ENCODE peak calls at places on chromosomes 16 and 17, in nine cellular contexts. X is AG04450, F is heart left ventricle, B is left ventricle myocardium inferior, M is AG10803, W is brain microvascular endothelial cell, K is Peyer's patch, V is epithelial cell of proximal tubule, D is HL-60. Q is an unnamed sample.

GRCh38 chr16:72285324-72285723 is 113.4 kb upstream of the PMFBP1 start:
- DNase-seq in X (no peak), F (no peak), B (no peak), M (no peak), W (no peak), K (no peak), V (no peak), D (no peak), Q (no peak)

GRCh38 chr17:73151888-73152633 is 12.7 kb upstream of the SSTR2 start:
- DNase-seq in X (no peak), F (no peak), B (no peak), M (no peak), W (no peak), K (no peak), V (peak; percentile 18), D (no peak), Q (no peak)

GRCh38 chr16:23962001-23962400 is 126.2 kb downstream of the PRKCB start:
- DNase-seq in X (no peak), F (no peak), B (no peak), M (no peak), W (no peak), K (no peak), V (no peak), D (no peak), Q (no peak)

GRCh38 chr16:73288435-73288834 is 240.5 kb upstream of the ZFHX3 start:
- DNase-seq in X (no peak), F (no peak), B (no peak), M (no peak), W (no peak), K (no peak), V (no peak), D (no peak), Q (no peak)

GRCh38 chr17:61279476-61280145 is 120.0 kb upstream of the TBX2 start:
- DNase-seq in X (no peak), F (no peak), B (no peak), M (peak; percentile 36), W (no peak), K (no peak), V (no peak), D (no peak), Q (no peak)

GRCh38 chr16:4103741-4104140 is 12.5 kb downstream of the ADCY9 start:
- DNase-seq in X (no peak), F (no peak), B (no peak), M (no peak), W (no peak), K (no peak), V (no peak), D (no peak), Q (no peak)

GRCh38 chr16:17921357-17921978 is 415.1 kb downstream of the NPIPA8 start:
- DNase-seq in X (no peak), F (no peak), B (no peak), M (peak; percentile 12), W (no peak), K (peak; percentile 64), V (no peak), D (peak; percentile 13), Q (peak; percentile 33)

GRCh38 chr16:23990507-23990906 is 154.7 kb downstream of the PRKCB start:
- DNase-seq in X (no peak), F (no peak), B (no peak), M (no peak), W (no peak), K (no peak), V (no peak), D (no peak), Q (no peak)

GRCh38 chr16:50260206-50261159 is 5.9 kb upstream of the ADCY7 start:
- DNase-seq in X (no peak), F (peak; percentile 37), B (no peak), M (no peak), W (no peak), K (peak; percentile 23), V (no peak), D (no peak), Q (no peak)

GRCh38 chr16:89623511-89624232 is 10.2 kb downstream of the DPEP1 start:
- DNase-seq in X (no peak), F (no peak), B (no peak), M (peak; percentile 37), W (peak; percentile 16), K (no peak), V (no peak), D (no peak), Q (no peak)

GRCh38 chr16:83954577-83955016 is 1.6 kb downstream of the OSGIN1 start:
- DNase-seq in X (no peak), F (peak; percentile 59), B (peak; percentile 41), M (peak; percentile 65), W (peak; percentile 64), K (peak; percentile 78), V (no peak), D (peak; percentile 37), Q (no peak)

GRCh38 chr17:6069611-6070279 is 434 bp upstream of the WSCD1 start:
- DNase-seq in X (no peak), F (no peak), B (no peak), M (no peak), W (no peak), K (no peak), V (no peak), D (no peak), Q (no peak)

GRCh38 chr16:31201511-31202401 is 804 bp downstream of the PYCARD start:
- DNase-seq in X (no peak), F (peak; percentile 79), B (peak; percentile 35), M (no peak), W (no peak), K (peak; percentile 84), V (no peak), D (no peak), Q (no peak)

DNA sequence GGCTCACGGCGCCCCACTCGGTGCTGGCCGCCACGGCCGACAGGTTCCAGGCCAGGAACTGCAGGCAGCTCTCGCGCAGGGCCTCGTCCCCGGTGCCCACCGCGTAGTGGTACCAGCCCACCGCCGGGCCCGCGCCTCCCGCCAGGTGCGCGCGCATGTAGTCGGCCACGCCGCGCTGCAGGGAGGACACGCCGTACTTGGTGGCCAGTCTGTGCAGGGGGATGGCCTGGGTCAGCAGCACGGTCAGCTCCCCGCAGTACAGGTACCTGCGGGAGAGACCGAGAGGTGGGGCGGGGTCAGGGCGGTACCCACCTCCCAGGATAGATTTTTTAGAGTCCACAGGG is 4.2 kb downstream of the BTBD17 start:
- DNase-seq in X (no peak), F (no peak), B (no peak), M (no peak), W (no peak), K (no peak), V (no peak), D (no peak), Q (no peak)
- H3K4me3 ChIP-seq in X (no peak overlapping the region), F (peak overlapping the region; percentile 38), B (peak overlapping the region; percentile 57), M (no peak overlapping the region), W (no peak overlapping the region), K (no peak overlapping the region), V (no peak overlapping the region), D (no peak overlapping the region), Q (no peak overlapping the region)

DNA sequence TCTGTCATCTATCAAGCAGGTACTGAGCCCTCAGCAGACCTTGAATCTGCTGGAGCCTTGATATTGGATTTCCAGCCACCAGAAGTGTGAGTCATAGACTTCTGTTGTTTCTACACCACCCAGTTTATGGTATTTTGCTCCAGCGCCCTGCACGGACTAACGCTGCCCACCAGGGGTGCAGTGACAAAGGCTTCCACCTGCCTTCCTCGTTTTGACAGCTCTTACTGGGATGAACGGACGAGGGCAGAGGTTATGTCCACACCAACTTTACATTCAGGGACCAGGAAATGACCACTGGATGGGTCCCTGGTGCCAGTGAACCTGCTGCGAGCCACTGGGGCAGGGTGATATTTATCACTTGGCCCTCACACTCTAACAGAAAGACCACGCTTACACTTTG is 66.6 kb upstream of the CBX4 start:
- DNase-seq in X (no peak), F (no peak), B (no peak), M (no peak), W (peak; percentile 39), K (no peak), V (no peak), D (no peak), Q (no peak)
- TF ChIP-seq CTCF in X (peak; percentile 25), F (no peak), B (no peak), M (no peak), W (peak; percentile 38), K (no peak), V (peak; percentile 18), D (no peak), Q (no peak)

GRCh38 chr17:66676421-66676820 is 158.5 kb upstream of the CACNG5 start:
- DNase-seq in X (no peak), F (no peak), B (no peak), M (no peak), W (no peak), K (peak; percentile 83), V (no peak), D (no peak), Q (no peak)

GRCh38 chr17:66675273-66675990 is 159.5 kb upstream of the CACNG5 start:
- DNase-seq in X (no peak), F (no peak), B (no peak), M (no peak), W (no peak), K (no peak), V (no peak), D (no peak), Q (no peak)

GRCh38 chr17:66678061-66678460 is 156.9 kb upstream of the CACNG5 start:
- DNase-seq in X (no peak), F (no peak), B (no peak), M (no peak), W (no peak), K (no peak), V (no peak), D (no peak), Q (no peak)

GRCh38 chr17:66677201-66677981 is 157.5 kb upstream of the CACNG5 start:
- DNase-seq in X (peak; percentile 70), F (no peak), B (no peak), M (peak; percentile 92), W (peak; percentile 69), K (no peak), V (no peak), D (no peak), Q (no peak)

GRCh38 chr17:66675991-66676371 is 158.9 kb upstream of the CACNG5 start:
- DNase-seq in X (no peak), F (no peak), B (no peak), M (no peak), W (no peak), K (no peak), V (no peak), D (no peak), Q (no peak)
- H3K4me3 ChIP-seq in X (no peak overlapping the region), F (no peak overlapping the region), B (no peak overlapping the region), M (no peak overlapping the region), W (no peak overlapping the region), K (no peak overlapping the region), V (no peak overlapping the region), D (no peak overlapping the region), Q (no peak overlapping the region)

DNA sequence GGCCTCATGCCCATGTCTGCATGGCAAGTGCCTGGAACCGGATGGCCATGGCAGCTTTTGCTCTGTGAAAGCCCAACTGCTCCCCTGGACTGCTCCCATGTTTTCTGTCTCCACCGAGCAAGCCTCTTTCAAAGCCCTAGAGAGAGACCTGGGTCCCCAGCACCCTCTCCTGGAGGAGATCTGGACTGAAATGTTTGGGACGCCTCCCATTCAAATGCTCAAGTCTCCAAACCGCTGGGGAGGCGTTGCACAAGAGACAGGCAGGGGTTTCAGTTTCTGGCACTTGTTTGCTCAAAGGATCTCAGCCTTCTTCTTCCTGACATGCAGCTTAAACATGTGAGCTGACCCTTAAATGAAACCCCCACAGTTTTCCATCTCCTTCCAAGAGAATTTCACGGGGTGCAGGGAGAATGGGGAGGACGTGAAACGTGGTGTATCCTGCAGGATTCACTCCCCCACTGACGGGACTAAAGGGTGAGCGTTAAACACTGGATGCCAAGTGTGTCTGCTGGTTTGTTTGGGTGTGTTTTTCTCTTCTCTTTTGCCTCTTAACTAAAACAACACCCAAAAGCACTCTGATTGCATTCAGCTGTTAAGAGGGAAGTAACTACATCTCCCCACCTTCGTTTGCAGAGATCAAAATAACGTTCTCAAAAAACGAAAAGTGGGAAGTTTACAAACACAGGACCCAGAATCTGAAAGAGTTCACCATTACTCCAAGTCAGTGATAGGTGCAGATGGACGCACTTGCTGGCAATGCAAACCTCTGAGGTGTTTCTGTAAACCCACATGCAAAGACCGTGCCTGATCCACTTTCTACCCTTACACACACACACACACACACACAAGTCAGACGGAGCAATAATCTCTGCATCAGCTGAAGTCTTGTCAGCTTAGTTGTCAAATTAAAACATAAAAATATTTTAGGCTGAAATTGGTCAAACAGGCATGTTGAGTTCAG is 256.9 kb downstream of the C16orf95 start:
- DNase-seq in X (peak; percentile 32), F (no peak), B (no peak), M (peak; percentile 50), W (peak; percentile 53), K (no peak), V (no peak), D (no peak), Q (peak; percentile 34)
- TF ChIP-seq CTCF in X (peak; percentile 56), F (no peak), B (peak; percentile 31), M (peak; percentile 34), W (peak; percentile 59), K (no peak), V (no peak), D (no peak), Q (no peak)